ENCODE peak calls at places on chromosomes 12 and 14, in seven cellular contexts. U, L, X, V, Z, O and P are unnamed samples.

GRCh38 chr12:1501001-1501400 is 93.4 kb downstream of the FBXL14 start:
- DNase-seq in U (no peak), L (no peak), X (no peak), V (no peak), Z (no peak), O (no peak), P (no peak)

GRCh38 chr12:18204053-18204452 is 57.3 kb upstream of the PIK3C2G start:
- DNase-seq in U (no peak), L (no peak), X (no peak), V (no peak), Z (no peak), O (no peak), P (no peak)

GRCh38 chr12:105228494-105228893 is 7.5 kb downstream of the APPL2 start:
- DNase-seq in U (peak), L (no peak), X (no peak), V (peak), Z (no peak), O (no peak), P (peak)

GRCh38 chr12:1041478-1041877 is 50.5 kb downstream of the ERC1 start:
- DNase-seq in U (no peak), L (no peak), X (no peak), V (no peak), Z (no peak), O (no peak), P (no peak)

GRCh38 chr12:61857968-61858367 is 402.2 kb upstream of the USP15 start:
- DNase-seq in U (no peak), L (no peak), X (no peak), V (no peak), Z (no peak), O (no peak), P (no peak)

GRCh38 chr12:119613319-119613936 is 19.9 kb downstream of the TMEM233 start:
- DNase-seq in U (peak), L (no peak), X (peak), V (no peak), Z (no peak), O (no peak), P (peak)

GRCh38 chr12:101925935-101926334 is 48.6 kb downstream of the DRAM1 start:
- DNase-seq in U (no peak), L (no peak), X (no peak), V (no peak), Z (no peak), O (no peak), P (no peak)

GRCh38 chr12:11652351-11653040 is 3.0 kb downstream of the ETV6 start:
- DNase-seq in U (peak), L (peak), X (peak), V (peak), Z (no peak), O (peak), P (peak)

GRCh38 chr14:91872517-91873470 is 5.5 kb upstream of the TC2N start:
- DNase-seq in U (peak), L (no peak), X (peak), V (peak), Z (no peak), O (peak), P (no peak)

GRCh38 chr14:104112609-104113571 is 25.5 kb upstream of the KIF26A start:
- DNase-seq in U (no peak), L (no peak), X (no peak), V (no peak), Z (no peak), O (peak), P (no peak)

GRCh38 chr12:90174198-90174510 is 465.5 kb upstream of the ATP2B1 start:
- DNase-seq in U (peak), L (no peak), X (no peak), V (no peak), Z (no peak), O (no peak), P (peak)

GRCh38 chr14:31536201-31536960 is 24.8 kb upstream of the NUBPL start:
- DNase-seq in U (peak), L (no peak), X (no peak), V (no peak), Z (no peak), O (no peak), P (no peak)

GRCh38 chr14:55707365-55707804 is 127.4 kb downstream of the KTN1 start:
- DNase-seq in U (peak), L (no peak), X (no peak), V (peak), Z (peak), O (no peak), P (peak)

GRCh38 chr12:12333980-12334709 is 15.9 kb downstream of the MANSC1 start:
- DNase-seq in U (peak), L (peak), X (peak), V (peak), Z (peak), O (peak), P (peak)